ENCODE peak calls at places on chromosomes 12 and 14, in nine cellular contexts. R is T-cell, J is right cardiac atrium, V is left ventricle myocardium superior, O is HCT116, Q is lung, C is esophagus mucosa, Z is SK-N-SH treated with all-trans-retinoic acid at 6 μM for 48 hours, M is PC-3. N is an unnamed sample.

GRCh38 chr12:106321139-106321850 is 18.8 kb downstream of the TCP11L2 start:
- ATAC-seq in R (no peak), M (no peak), J (peak), C (no peak), Q (no peak), O (no peak), V (peak), Z (no peak), N (no peak)

GRCh38 chr12:29578070-29578469 is 80.6 kb upstream of the OVCH1 start:
- ATAC-seq in C (no peak), R (no peak), V (peak), M (no peak), Q (no peak), Z (no peak), J (peak), O (no peak), N (no peak)

GRCh38 chr12:107352347-107353081 is 259.2 kb upstream of the CRY1 start:
- ATAC-seq in R (peak), M (no peak), V (peak), C (no peak), J (no peak), Q (no peak), O (no peak), Z (no peak), N (peak)

GRCh38 chr12:57743769-57744168 is 1.1 kb upstream of the TSPAN31 start:
- ATAC-seq in J (no peak), Z (no peak), C (no peak), Q (no peak), M (no peak), O (no peak), R (no peak), V (no peak), N (no peak)

GRCh38 chr14:84458881-84459280 is 1071.1 kb upstream of the FLRT2 start:
- ATAC-seq in Q (no peak), M (no peak), C (no peak), V (no peak), Z (no peak), O (no peak), J (no peak), R (no peak), N (no peak)

GRCh38 chr14:23371865-23372264 is 744 bp upstream of the IL25 start:
- ATAC-seq in J (no peak), Q (no peak), C (no peak), V (no peak), Z (no peak), M (no peak), O (no peak), R (no peak), N (no peak)

GRCh38 chr14:99075771-99076370 is 196.1 kb downstream of the BCL11B start:
- ATAC-seq in C (peak), O (no peak), Z (no peak), R (no peak), Q (no peak), V (no peak), J (no peak), M (no peak), N (no peak)

GRCh38 chr12:123989753-123990152 is 16.7 kb downstream of the ZNF664 start:
- ATAC-seq in V (peak), M (no peak), R (no peak), C (no peak), O (no peak), Z (no peak), Q (no peak), J (no peak), N (no peak)

GRCh38 chr12:127459687-127460086 is 807.3 kb upstream of the TMEM132C start:
- ATAC-seq in C (no peak), M (no peak), J (no peak), R (no peak), Z (no peak), O (no peak), V (no peak), Q (no peak), N (no peak)